ENCODE peak calls at places on chromosome 5, in four cellular contexts. N is activated CD4-positive, alpha-beta T cell treated with anti-CD3 and anti-CD28 coated beads, Interleukin-2, amount 50 U/mL, for 48 hours; W is DMS53; C is NAMALWA. T is an unnamed sample.

GRCh38 chr5:80569086-80569960 is 757 bp downstream of the ANKRD34B start:
- DNase-seq in N (no peak), C (no peak), W (peak; percentile 60), T (no peak)

GRCh38 chr5:97182571-97183099 is 412 bp downstream of the RIOK2 start:
- DNase-seq in C (no peak), W (peak; percentile 57), N (no peak), T (no peak)

GRCh38 chr5:36870399-36871040 is 6.0 kb upstream of the NIPBL start:
- DNase-seq in N (no peak), W (peak; percentile 87), C (peak; percentile 92), T (peak; percentile 78)

GRCh38 chr5:30894811-30895210 is 298.7 kb upstream of the CDH6 start:
- DNase-seq in W (no peak), C (no peak), N (no peak), T (no peak)

GRCh38 chr5:120454094-120454798 is 9.9 kb upstream of the PRR16 start:
- DNase-seq in N (no peak), C (no peak), W (no peak), T (no peak)

GRCh38 chr5:159735749-159736660 is 180.3 kb upstream of the ADRA1B start:
- DNase-seq in N (no peak), C (no peak), W (peak; percentile 84), T (no peak)

GRCh38 chr5:127909078-127909477 is 174.5 kb upstream of the SLC12A2 start:
- DNase-seq in C (peak; percentile 63), N (no peak), W (peak; percentile 75), T (peak; percentile 74)

GRCh38 chr5:156383510-156383909 is 56.5 kb downstream of the SGCD start:
- DNase-seq in C (no peak), W (no peak), N (no peak), T (no peak)

GRCh38 chr5:2587189-2588031 is 164.1 kb downstream of the IRX2 start:
- DNase-seq in W (no peak), C (no peak), N (no peak), T (no peak)

GRCh38 chr5:35651002-35651756 is 33.5 kb downstream of the SPEF2 start:
- DNase-seq in W (peak; percentile 65), N (peak; percentile 54), C (peak; percentile 79), T (peak; percentile 39)

GRCh38 chr5:9390128-9390527 is 155.7 kb downstream of the SEMA5A start:
- DNase-seq in N (no peak), W (no peak), C (no peak), T (no peak)

GRCh38 chr5:127909821-127910220 is 173.7 kb upstream of the SLC12A2 start:
- DNase-seq in W (no peak), C (no peak), N (no peak), T (no peak)

GRCh38 chr5:14246350-14247053 is 103.4 kb downstream of the TRIO start:
- DNase-seq in C (no peak), W (no peak), N (no peak), T (no peak)

GRCh38 chr5:143402464-143403356 is 776 bp downstream of the NR3C1 start:
- DNase-seq in N (peak; percentile 49), C (peak; percentile 79), W (peak; percentile 87), T (peak; percentile 70)

GRCh38 chr5:96344678-96345612 is 88.1 kb downstream of the PCSK1 start:
- DNase-seq in N (no peak), C (peak; percentile 64), W (peak; percentile 89), T (peak; percentile 77)

GRCh38 chr5:26553079-26553478 is 485.3 kb downstream of the CDH9 start:
- DNase-seq in W (peak; percentile 99), C (no peak), N (no peak), T (no peak)

GRCh38 chr5:6424110-6424659 is 24.5 kb upstream of the UBE2QL1 start:
- DNase-seq in W (peak; percentile 15), N (no peak), C (no peak), T (no peak)

GRCh38 chr5:61724102-61724501 is 392.0 kb downstream of the ZSWIM6 start:
- DNase-seq in N (no peak), C (no peak), W (no peak), T (no peak)

GRCh38 chr5:143142596-143143435 is 260.7 kb downstream of the NR3C1 start:
- DNase-seq in C (no peak), W (no peak), N (no peak), T (no peak)

GRCh38 chr5:167587768-167588167 is 703.7 kb upstream of the WWC1 start:
- DNase-seq in C (no peak), W (peak; percentile 41), N (no peak), T (no peak)

GRCh38 chr5:154129868-154130267 is 60.7 kb upstream of the GALNT10 start:
- DNase-seq in C (no peak), N (no peak), W (no peak), T (no peak)

GRCh38 chr5:80745490-80745889 is 90.7 kb upstream of the DHFR start:
- DNase-seq in N (no peak), C (no peak), W (peak; percentile 44), T (no peak)

GRCh38 chr5:60598424-60598823 is 101.5 kb downstream of the DEPDC1B start:
- DNase-seq in W (no peak), N (no peak), C (no peak), T (peak; percentile 21)

GRCh38 chr5:40757400-40757799 is 1.6 kb upstream of the TTC33 start:
- DNase-seq in C (no peak), W (no peak), N (no peak), T (no peak)

GRCh38 chr5:142511318-142511717 is 174.6 kb downstream of the FGF1 start:
- DNase-seq in N (no peak), W (no peak), C (no peak), T (no peak)

GRCh38 chr5:158272409-158272808 is 413.5 kb upstream of the CLINT1 start:
- DNase-seq in N (no peak), W (no peak), C (no peak), T (no peak)

GRCh38 chr5:143921525-143922311 is 109.8 kb downstream of the HMHB1 start:
- DNase-seq in W (no peak), C (no peak), N (no peak), T (no peak)

GRCh38 chr5:88761939-88762338 is 121.0 kb downstream of the MEF2C start:
- DNase-seq in N (no peak), C (no peak), W (no peak), T (no peak)

GRCh38 chr5:127417534-127417933 is 99.9 kb upstream of the PRRC1 start:
- DNase-seq in N (no peak), C (no peak), W (no peak), T (no peak)

GRCh38 chr5:137078171-137078665 is 420.9 kb downstream of the SPOCK1 start:
- DNase-seq in C (no peak), W (peak; percentile 81), N (no peak), T (no peak)

GRCh38 chr5:97714426-97714825 is 531.4 kb upstream of the RIOK2 start:
- DNase-seq in C (no peak), W (no peak), N (no peak), T (no peak)

GRCh38 chr5:112276996-112277395 is 142.1 kb downstream of the EPB41L4A start:
- DNase-seq in C (peak; percentile 82), N (no peak), W (peak; percentile 50), T (no peak)

GRCh38 chr5:107893642-107894041 is 222.9 kb upstream of the EFNA5 start:
- DNase-seq in W (no peak), N (no peak), C (no peak), T (no peak)

GRCh38 chr5:50655810-50656205 is 10.6 kb upstream of the PARP8 start:
- DNase-seq in W (peak; percentile 76), N (no peak), C (no peak), T (no peak)

GRCh38 chr5:138170299-138170698 is 8.1 kb downstream of the BRD8 start:
- DNase-seq in C (no peak), N (no peak), W (no peak), T (no peak)

GRCh38 chr5:96387616-96388015 is 45.4 kb downstream of the PCSK1 start:
- DNase-seq in W (peak; percentile 42), C (no peak), N (no peak), T (no peak)

GRCh38 chr5:147450596-147450995 is 59.3 kb downstream of the DPYSL3 start:
- DNase-seq in N (no peak), C (no peak), W (no peak), T (no peak)